ENCODE peak calls at places on chromosomes 12 and 14, in four cellular contexts. One of them, this sample, is unnamed. For H3K9me3, the result is how much of the 10 kb centered on the place peaks cover.

GRCh38 chr12:104177663-104178501 is 37.7 kb upstream of the TXNRD1 start:
- DNase-seq in HepG2: peak
- DNase-seq in upper lobe of left lung: peak
- DNase-seq in heart left ventricle: peak
- DNase-seq in this sample: peak

GRCh38 chr12:108955225-108955835 is 65.5 kb downstream of the SVOP start:
- DNase-seq in HepG2: peak
- DNase-seq in upper lobe of left lung: no peak
- DNase-seq in heart left ventricle: peak
- DNase-seq in this sample: peak

GRCh38 chr12:130013771-130014484 is 110.1 kb upstream of the TMEM132D start:
- DNase-seq in heart left ventricle: no peak
- DNase-seq in upper lobe of left lung: no peak
- DNase-seq in HepG2: peak
- DNase-seq in this sample: no peak

GRCh38 chr14:96189288-96189711 is 15.3 kb upstream of the BDKRB2 start:
- DNase-seq in HepG2: no peak
- DNase-seq in heart left ventricle: no peak
- DNase-seq in upper lobe of left lung: peak
- DNase-seq in this sample: no peak

GRCh38 chr12:53063708-53064612 is 14.1 kb downstream of the TNS2 start:
- DNase-seq in HepG2: no peak
- DNase-seq in heart left ventricle: peak
- DNase-seq in upper lobe of left lung: no peak
- DNase-seq in this sample: no peak

GRCh38 chr14:28772613-28773012 is 6.0 kb downstream of the FOXG1 start:
- DNase-seq in upper lobe of left lung: no peak
- DNase-seq in heart left ventricle: no peak
- DNase-seq in HepG2: no peak
- DNase-seq in this sample: no peak

GRCh38 chr12:32448581-32448980 is 49.2 kb downstream of the FGD4 start:
- DNase-seq in upper lobe of left lung: no peak
- DNase-seq in HepG2: no peak
- DNase-seq in heart left ventricle: no peak
- DNase-seq in this sample: no peak

GRCh38 chr14:28157887-28158791 is 608.4 kb upstream of the FOXG1 start:
- DNase-seq in upper lobe of left lung: no peak
- DNase-seq in heart left ventricle: no peak
- DNase-seq in HepG2: no peak
- DNase-seq in this sample: no peak

GRCh38 chr12:100927825-100928224 is 133.2 kb downstream of the ANO4 start:
- DNase-seq in upper lobe of left lung: no peak
- DNase-seq in heart left ventricle: no peak
- DNase-seq in HepG2: no peak
- DNase-seq in this sample: no peak

GRCh38 chr14:57870686-57871457 is 5.0 kb upstream of the SLC35F4 start:
- DNase-seq in HepG2: no peak
- DNase-seq in heart left ventricle: no peak
- DNase-seq in upper lobe of left lung: no peak
- DNase-seq in this sample: no peak

GRCh38 chr14:20044243-20044642 is 8.4 kb upstream of the OR4K13 start:
- DNase-seq in HepG2: no peak
- DNase-seq in heart left ventricle: no peak
- DNase-seq in upper lobe of left lung: no peak
- DNase-seq in this sample: no peak
- H3K9me3 ChIP-seq in HepG2: under half
- H3K9me3 ChIP-seq in heart left ventricle: under half
- H3K9me3 ChIP-seq in upper lobe of left lung: under half
- H3K9me3 ChIP-seq in this sample: under half

GRCh38 chr14:73651005-73651404 is 6.2 kb downstream of the DNAL1 start:
- DNase-seq in upper lobe of left lung: no peak
- DNase-seq in heart left ventricle: no peak
- DNase-seq in HepG2: no peak
- DNase-seq in this sample: no peak

GRCh38 chr14:73640796-73641195 is 4.0 kb upstream of the DNAL1 start:
- DNase-seq in upper lobe of left lung: no peak
- DNase-seq in HepG2: no peak
- DNase-seq in heart left ventricle: no peak
- DNase-seq in this sample: no peak

GRCh38 chr14:73644531-73645247 is at the start of gene DNAL1:
- DNase-seq in HepG2: peak
- DNase-seq in upper lobe of left lung: peak
- DNase-seq in heart left ventricle: peak
- DNase-seq in this sample: peak

DNA sequence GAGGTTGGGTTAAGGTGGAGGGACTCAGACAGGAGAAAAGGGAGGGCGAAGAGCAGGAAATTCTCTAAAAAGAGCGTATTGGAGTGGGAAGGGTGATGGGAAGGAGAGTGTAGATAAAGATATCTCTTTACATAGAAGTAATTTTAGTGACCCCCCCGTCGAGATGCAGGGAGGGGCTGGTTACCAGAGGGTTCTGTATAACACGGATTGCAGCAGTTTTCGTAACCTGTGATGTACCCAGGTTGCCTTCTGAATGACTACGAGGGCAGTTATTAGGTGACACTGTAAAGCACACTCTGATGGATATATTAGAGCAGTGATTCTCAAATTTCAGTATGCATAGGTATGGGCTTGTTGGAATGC is 443 bp downstream of the DNAL1 start:
- DNase-seq in upper lobe of left lung: no peak
- DNase-seq in heart left ventricle: no peak
- DNase-seq in HepG2: no peak
- DNase-seq in this sample: no peak
- TF ChIP-seq POLR2A in upper lobe of left lung: no peak
- TF ChIP-seq POLR2A in heart left ventricle: no peak
- TF ChIP-seq POLR2A in HepG2: no peak
- TF ChIP-seq POLR2A in this sample: no peak

GRCh38 chr12:34336619-34337465 is 314.5 kb downstream of the ALG10 start:
- DNase-seq in HepG2: no peak
- DNase-seq in heart left ventricle: no peak
- DNase-seq in upper lobe of left lung: no peak
- DNase-seq in this sample: no peak

GRCh38 chr12:34335819-34336262 is 313.5 kb downstream of the ALG10 start:
- DNase-seq in upper lobe of left lung: no peak
- DNase-seq in heart left ventricle: no peak
- DNase-seq in HepG2: no peak
- DNase-seq in this sample: no peak

GRCh38 chr12:34334538-34334937 is 312.2 kb downstream of the ALG10 start:
- DNase-seq in upper lobe of left lung: no peak
- DNase-seq in heart left ventricle: no peak
- DNase-seq in HepG2: no peak
- DNase-seq in this sample: no peak

GRCh38 chr12:34333337-34333736 is 311.0 kb downstream of the ALG10 start:
- DNase-seq in upper lobe of left lung: no peak
- DNase-seq in HepG2: no peak
- DNase-seq in heart left ventricle: no peak
- DNase-seq in this sample: no peak

GRCh38 chr12:34334953-34335743 is 312.9 kb downstream of the ALG10 start:
- DNase-seq in HepG2: no peak
- DNase-seq in upper lobe of left lung: no peak
- DNase-seq in heart left ventricle: no peak
- DNase-seq in this sample: no peak
- H3K9me3 ChIP-seq in HepG2: under half
- H3K9me3 ChIP-seq in upper lobe of left lung: half or more
- H3K9me3 ChIP-seq in heart left ventricle: under half
- H3K9me3 ChIP-seq in this sample: under half

GRCh38 chr14:105837349-105838063 is 311.1 kb downstream of the TMEM121 start:
- DNase-seq in heart left ventricle: no peak
- DNase-seq in upper lobe of left lung: no peak
- DNase-seq in HepG2: no peak
- DNase-seq in this sample: no peak
- TF ChIP-seq POLR2A in heart left ventricle: no peak
- TF ChIP-seq POLR2A in upper lobe of left lung: no peak
- TF ChIP-seq POLR2A in HepG2: no peak
- TF ChIP-seq POLR2A in this sample: no peak

GRCh38 chr14:31749275-31749674 is 188.1 kb downstream of the NUBPL start:
- DNase-seq in HepG2: no peak
- DNase-seq in upper lobe of left lung: no peak
- DNase-seq in heart left ventricle: no peak
- DNase-seq in this sample: no peak
- H3K9me3 ChIP-seq in HepG2: under half
- H3K9me3 ChIP-seq in upper lobe of left lung: under half
- H3K9me3 ChIP-seq in heart left ventricle: under half
- H3K9me3 ChIP-seq in this sample: under half

DNA sequence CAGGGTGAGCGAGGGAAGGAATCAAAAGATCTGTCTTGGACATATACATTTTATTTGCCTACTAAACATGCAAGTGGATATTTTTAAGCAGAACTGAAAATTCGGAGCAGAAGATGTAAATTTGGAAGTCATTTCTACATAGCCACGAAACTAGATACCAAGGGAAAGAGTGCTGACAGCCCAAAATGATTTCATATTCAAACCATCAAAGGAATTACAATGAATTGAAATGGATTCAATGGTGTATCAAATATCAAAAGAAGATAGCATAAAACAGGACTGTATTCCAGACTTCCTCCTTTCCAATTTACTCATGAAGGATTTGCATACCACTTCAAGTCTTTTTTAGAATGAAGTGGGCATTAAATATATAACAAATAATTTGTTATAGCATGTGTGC is 313.5 kb upstream of the KITLG start:
- DNase-seq in heart left ventricle: no peak
- DNase-seq in upper lobe of left lung: no peak
- DNase-seq in HepG2: no peak
- DNase-seq in this sample: no peak
- TF ChIP-seq POLR2A in heart left ventricle: no peak
- TF ChIP-seq POLR2A in upper lobe of left lung: no peak
- TF ChIP-seq POLR2A in HepG2: no peak
- TF ChIP-seq POLR2A in this sample: no peak

DNA sequence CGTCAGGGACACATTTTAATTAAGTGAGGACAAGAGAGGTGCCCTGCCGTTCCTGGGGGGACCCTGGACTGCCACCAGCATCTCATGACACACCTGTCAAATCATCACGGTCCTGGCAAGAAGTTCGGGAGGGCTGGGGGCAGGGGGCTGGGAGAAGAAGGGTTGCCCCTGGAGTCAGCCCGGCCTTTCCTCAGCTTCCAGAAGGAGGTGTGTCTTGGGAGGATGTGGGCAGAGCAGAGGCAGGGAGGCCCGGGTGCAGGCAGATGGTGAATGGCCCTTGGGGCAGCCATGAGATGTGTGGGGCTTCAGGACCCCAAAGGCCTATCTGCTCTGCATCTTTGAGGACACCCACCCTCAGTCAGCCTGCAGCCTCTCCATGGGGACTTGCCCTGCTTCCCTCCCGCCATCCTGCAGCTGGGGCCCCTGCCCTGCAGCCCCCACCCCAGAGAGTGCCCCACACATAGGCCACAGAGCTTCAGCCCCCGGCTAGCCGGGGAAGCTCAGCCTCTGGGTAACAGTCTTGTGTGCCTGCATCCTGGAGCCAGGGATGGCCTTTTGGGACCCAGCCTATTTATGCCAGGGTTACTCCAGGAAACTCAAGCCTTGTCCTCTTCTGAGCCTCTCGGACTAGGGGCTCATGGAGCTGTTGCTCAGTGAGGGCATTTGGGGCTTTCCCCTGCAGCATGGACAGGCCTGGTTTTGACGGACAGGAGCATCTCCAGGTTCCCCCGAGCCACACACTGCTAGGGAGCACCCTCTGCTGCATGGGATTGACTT is 178.5 kb downstream of the KIF26A start:
- DNase-seq in heart left ventricle: no peak
- DNase-seq in HepG2: no peak
- DNase-seq in upper lobe of left lung: peak
- DNase-seq in this sample: no peak
- H3K9me3 ChIP-seq in heart left ventricle: under half
- H3K9me3 ChIP-seq in HepG2: under half
- H3K9me3 ChIP-seq in upper lobe of left lung: under half
- H3K9me3 ChIP-seq in this sample: under half

GRCh38 chr12:111766608-111767361 is at the start of gene ALDH2:
- DNase-seq in HepG2: peak
- DNase-seq in heart left ventricle: peak
- DNase-seq in upper lobe of left lung: peak
- DNase-seq in this sample: peak
- TF ChIP-seq POLR2A in HepG2: peak
- TF ChIP-seq POLR2A in heart left ventricle: no peak
- TF ChIP-seq POLR2A in upper lobe of left lung: no peak
- TF ChIP-seq POLR2A in this sample: peak

This sample was measured in gastrocnemius medialis.